ENCODE peak calls at places on chromosomes 11 and 22, in five cellular contexts. N is activated naive CD4-positive, alpha-beta T cell; A is BJ; X is Peyer's patch; K is AG20443. W is an unnamed sample.

GRCh38 chr11:76629853-76630599 is 40.5 kb downstream of the LRRC32 start:
- DNase-seq in A (no peak), X (peak; percentile 77), K (peak; percentile 71), N (no peak), W (no peak)

GRCh38 chr11:96990934-96991333 is 601.1 kb downstream of the JRKL start:
- DNase-seq in K (no peak), A (no peak), N (no peak), X (no peak), W (no peak)

GRCh38 chr11:105168457-105168856 is 28.9 kb upstream of the CARD18 start:
- DNase-seq in A (no peak), X (no peak), K (peak; percentile 15), N (no peak), W (no peak)

GRCh38 chr11:72004515-72005346 is 6.0 kb downstream of the IL18BP start:
- DNase-seq in A (no peak), X (no peak), N (no peak), K (no peak), W (no peak)

GRCh38 chr22:19090586-19091127 is 31.6 kb downstream of the DGCR2 start:
- DNase-seq in N (no peak), A (no peak), X (no peak), K (no peak), W (no peak)

GRCh38 chr22:32206774-32207758 is 2.2 kb upstream of the RFPL2 start:
- DNase-seq in X (peak; percentile 75), K (no peak), N (no peak), A (no peak), W (no peak)

GRCh38 chr22:27800250-27801131 is 1.1 kb downstream of the MN1 start:
- DNase-seq in N (no peak), X (no peak), K (peak; percentile 69), A (no peak), W (no peak)

GRCh38 chr22:29691636-29692326 is 28.0 kb upstream of the CABP7 start:
- DNase-seq in K (no peak), A (no peak), N (no peak), X (no peak), W (no peak)

GRCh38 chr11:123690490-123690889 is 36.1 kb upstream of the SCN3B start:
- DNase-seq in X (no peak), A (no peak), N (no peak), K (peak; percentile 74), W (no peak)

GRCh38 chr22:41528132-41528766 is 16.0 kb downstream of the POLR3H start:
- DNase-seq in N (no peak), X (no peak), K (no peak), A (no peak), W (no peak)

GRCh38 chr11:122159173-122159701 is 43.2 kb upstream of the BLID start:
- DNase-seq in K (peak; percentile 22), A (no peak), X (no peak), N (no peak), W (peak; percentile 70)

GRCh38 chr22:49815641-49816071 is 12.0 kb downstream of the BRD1 start:
- DNase-seq in N (no peak), A (no peak), K (no peak), X (no peak), W (no peak)

GRCh38 chr11:10305262-10305963 is 540 bp downstream of the ADM start:
- DNase-seq in X (peak; percentile 68), K (peak; percentile 26), A (no peak), N (no peak), W (no peak)

GRCh38 chr11:37320921-37321320 is 722.9 kb upstream of the RAG2 start:
- DNase-seq in N (no peak), K (no peak), X (no peak), A (no peak), W (no peak)

GRCh38 chr11:77127969-77128691 is at the start of gene MYO7A:
- DNase-seq in A (no peak), X (peak; percentile 65), N (no peak), K (peak; percentile 43), W (peak; percentile 46)

GRCh38 chr11:4748435-4748834 is 21.3 kb downstream of the OR51F1 start:
- DNase-seq in A (no peak), K (no peak), N (no peak), X (no peak), W (no peak)

GRCh38 chr11:117473692-117474091 is 146.0 kb downstream of the CEP164 start:
- DNase-seq in A (no peak), X (no peak), K (no peak), N (no peak), W (no peak)

GRCh38 chr11:118908931-118909618 is 16.7 kb downstream of the BCL9L start:
- DNase-seq in K (peak; percentile 80), X (peak; percentile 70), N (no peak), A (peak; percentile 76), W (peak; percentile 75)